ENCODE peak calls at places on chromosome 22, in ten cellular contexts. One of them, this sample, is unnamed.

GRCh38 chr22:17633217-17633997 is 4.9 kb upstream of the ATP6V1E1 start:
- DNase-seq in T-helper 9 cell: no peak
- DNase-seq in ELF-1: peak
- DNase-seq in heart left ventricle: no peak
- DNase-seq in A549: peak
- DNase-seq in endothelial cell: no peak
- DNase-seq in EH: peak
- DNase-seq in hippocampal formation: no peak
- DNase-seq in activated naive CD4-positive, alpha-beta T cell treated with Interleukin-2 at 50 U/mL for 16 hours: no peak
- DNase-seq in fibroblast of lung: peak
- DNase-seq in this sample: no peak

GRCh38 chr22:28239941-28240340 is 320.9 kb upstream of the PITPNB start:
- DNase-seq in T-helper 9 cell: no peak
- DNase-seq in ELF-1: no peak
- DNase-seq in heart left ventricle: no peak
- DNase-seq in A549: no peak
- DNase-seq in endothelial cell: no peak
- DNase-seq in EH: peak
- DNase-seq in hippocampal formation: no peak
- DNase-seq in activated naive CD4-positive, alpha-beta T cell treated with Interleukin-2 at 50 U/mL for 16 hours: no peak
- DNase-seq in fibroblast of lung: no peak
- DNase-seq in this sample: no peak

GRCh38 chr22:49129736-49130135 is 697.9 kb downstream of the BRD1 start:
- DNase-seq in T-helper 9 cell: no peak
- DNase-seq in ELF-1: no peak
- DNase-seq in heart left ventricle: no peak
- DNase-seq in A549: no peak
- DNase-seq in endothelial cell: no peak
- DNase-seq in EH: no peak
- DNase-seq in hippocampal formation: no peak
- DNase-seq in activated naive CD4-positive, alpha-beta T cell treated with Interleukin-2 at 50 U/mL for 16 hours: no peak
- DNase-seq in fibroblast of lung: no peak
- DNase-seq in this sample: no peak

GRCh38 chr22:49609207-49609876 is 218.3 kb downstream of the BRD1 start:
- DNase-seq in T-helper 9 cell: no peak
- DNase-seq in ELF-1: no peak
- DNase-seq in heart left ventricle: no peak
- DNase-seq in A549: no peak
- DNase-seq in endothelial cell: no peak
- DNase-seq in EH: no peak
- DNase-seq in hippocampal formation: no peak
- DNase-seq in activated naive CD4-positive, alpha-beta T cell treated with Interleukin-2 at 50 U/mL for 16 hours: no peak
- DNase-seq in fibroblast of lung: no peak
- DNase-seq in this sample: no peak

GRCh38 chr22:17115927-17116326 is 5.2 kb downstream of the TMEM121B start:
- DNase-seq in T-helper 9 cell: no peak
- DNase-seq in ELF-1: no peak
- DNase-seq in heart left ventricle: no peak
- DNase-seq in A549: no peak
- DNase-seq in endothelial cell: no peak
- DNase-seq in EH: no peak
- DNase-seq in hippocampal formation: no peak
- DNase-seq in activated naive CD4-positive, alpha-beta T cell treated with Interleukin-2 at 50 U/mL for 16 hours: no peak
- DNase-seq in fibroblast of lung: no peak
- DNase-seq in this sample: no peak

GRCh38 chr22:30733081-30733680 is 38.5 kb downstream of the OSBP2 start:
- DNase-seq in T-helper 9 cell: no peak
- DNase-seq in ELF-1: no peak
- DNase-seq in heart left ventricle: no peak
- DNase-seq in A549: no peak
- DNase-seq in endothelial cell: no peak
- DNase-seq in EH: peak
- DNase-seq in hippocampal formation: no peak
- DNase-seq in activated naive CD4-positive, alpha-beta T cell treated with Interleukin-2 at 50 U/mL for 16 hours: no peak
- DNase-seq in fibroblast of lung: peak
- DNase-seq in this sample: no peak

GRCh38 chr22:25704701-25705100 is 37.3 kb upstream of the MYO18B start:
- DNase-seq in T-helper 9 cell: no peak
- DNase-seq in ELF-1: no peak
- DNase-seq in heart left ventricle: no peak
- DNase-seq in A549: no peak
- DNase-seq in endothelial cell: no peak
- DNase-seq in EH: no peak
- DNase-seq in hippocampal formation: no peak
- DNase-seq in activated naive CD4-positive, alpha-beta T cell treated with Interleukin-2 at 50 U/mL for 16 hours: no peak
- DNase-seq in fibroblast of lung: no peak
- DNase-seq in this sample: no peak

GRCh38 chr22:44668190-44668885 is 33.7 kb upstream of the PRR5 start:
- DNase-seq in T-helper 9 cell: peak
- DNase-seq in ELF-1: no peak
- DNase-seq in heart left ventricle: no peak
- DNase-seq in A549: no peak
- DNase-seq in endothelial cell: peak
- DNase-seq in EH: peak
- DNase-seq in hippocampal formation: no peak
- DNase-seq in activated naive CD4-positive, alpha-beta T cell treated with Interleukin-2 at 50 U/mL for 16 hours: peak
- DNase-seq in fibroblast of lung: no peak
- DNase-seq in this sample: no peak

GRCh38 chr22:45671051-45671782 is 417 bp upstream of the ATXN10 start:
- DNase-seq in T-helper 9 cell: no peak
- DNase-seq in ELF-1: peak
- DNase-seq in heart left ventricle: peak
- DNase-seq in A549: no peak
- DNase-seq in endothelial cell: peak
- DNase-seq in EH: no peak
- DNase-seq in hippocampal formation: no peak
- DNase-seq in activated naive CD4-positive, alpha-beta T cell treated with Interleukin-2 at 50 U/mL for 16 hours: no peak
- DNase-seq in fibroblast of lung: no peak
- DNase-seq in this sample: no peak

GRCh38 chr22:27632451-27633295 is 168.9 kb downstream of the MN1 start:
- DNase-seq in T-helper 9 cell: no peak
- DNase-seq in ELF-1: peak
- DNase-seq in heart left ventricle: peak
- DNase-seq in A549: no peak
- DNase-seq in endothelial cell: no peak
- DNase-seq in EH: no peak
- DNase-seq in hippocampal formation: no peak
- DNase-seq in activated naive CD4-positive, alpha-beta T cell treated with Interleukin-2 at 50 U/mL for 16 hours: no peak
- DNase-seq in fibroblast of lung: no peak
- DNase-seq in this sample: no peak

GRCh38 chr22:24133187-24133965 is 47.9 kb upstream of the SUSD2 start:
- DNase-seq in T-helper 9 cell: peak
- DNase-seq in ELF-1: peak
- DNase-seq in heart left ventricle: no peak
- DNase-seq in A549: no peak
- DNase-seq in endothelial cell: no peak
- DNase-seq in EH: peak
- DNase-seq in hippocampal formation: no peak
- DNase-seq in activated naive CD4-positive, alpha-beta T cell treated with Interleukin-2 at 50 U/mL for 16 hours: peak
- DNase-seq in fibroblast of lung: peak
- DNase-seq in this sample: no peak

GRCh38 chr22:35634981-35635540 is 13.2 kb upstream of the APOL6 start:
- DNase-seq in T-helper 9 cell: no peak
- DNase-seq in ELF-1: no peak
- DNase-seq in heart left ventricle: no peak
- DNase-seq in A549: no peak
- DNase-seq in endothelial cell: no peak
- DNase-seq in EH: peak
- DNase-seq in hippocampal formation: no peak
- DNase-seq in activated naive CD4-positive, alpha-beta T cell treated with Interleukin-2 at 50 U/mL for 16 hours: no peak
- DNase-seq in fibroblast of lung: no peak
- DNase-seq in this sample: no peak

GRCh38 chr22:17832665-17833064 is 58.4 kb upstream of the BID start:
- DNase-seq in T-helper 9 cell: no peak
- DNase-seq in ELF-1: no peak
- DNase-seq in heart left ventricle: peak
- DNase-seq in A549: no peak
- DNase-seq in endothelial cell: no peak
- DNase-seq in EH: no peak
- DNase-seq in hippocampal formation: no peak
- DNase-seq in activated naive CD4-positive, alpha-beta T cell treated with Interleukin-2 at 50 U/mL for 16 hours: no peak
- DNase-seq in fibroblast of lung: no peak
- DNase-seq in this sample: no peak

GRCh38 chr22:17471901-17472566 is 91.3 kb upstream of the SLC25A18 start:
- DNase-seq in T-helper 9 cell: no peak
- DNase-seq in ELF-1: peak
- DNase-seq in heart left ventricle: peak
- DNase-seq in A549: no peak
- DNase-seq in endothelial cell: no peak
- DNase-seq in EH: no peak
- DNase-seq in hippocampal formation: no peak
- DNase-seq in activated naive CD4-positive, alpha-beta T cell treated with Interleukin-2 at 50 U/mL for 16 hours: no peak
- DNase-seq in fibroblast of lung: peak
- DNase-seq in this sample: no peak